ENCODE peak calls at places on chromosomes 12 and 14, in seven cellular contexts. R is bronchial epithelial cell, Z is testis, M is epithelial cell of esophagus, S is left ventricle myocardium inferior, I is lung, F is OCI-LY7. Y is an unnamed sample.

GRCh38 chr12:87136330-87136976 is 880.3 kb upstream of the MGAT4C start:
- DNase-seq in F (no peak), R (peak; percentile 57), M (peak; percentile 36), Z (no peak), S (no peak), I (no peak), Y (no peak)

GRCh38 chr12:17918013-17918412 is 172.0 kb downstream of the RERGL start:
- DNase-seq in F (no peak), S (no peak), Z (no peak), R (peak; percentile 16), I (no peak), M (no peak), Y (no peak)

GRCh38 chr12:45907955-45908354 is 82.4 kb downstream of the SCAF11 start:
- DNase-seq in Z (no peak), R (no peak), S (no peak), F (peak; percentile 46), I (no peak), M (no peak), Y (peak; percentile 31)

GRCh38 chr12:93219947-93220346 is 157.8 kb upstream of the NUDT4 start:
- DNase-seq in M (no peak), F (no peak), S (no peak), Z (no peak), R (no peak), I (no peak), Y (no peak)

GRCh38 chr12:113082486-113083148 is 26.1 kb downstream of the DTX1 start:
- DNase-seq in F (no peak), S (no peak), Z (peak; percentile 75), I (no peak), M (no peak), R (no peak), Y (peak; percentile 73)

GRCh38 chr12:57368349-57369095 is 62.3 kb downstream of the R3HDM2 start:
- DNase-seq in Z (no peak), I (no peak), R (no peak), M (peak; percentile 8), S (no peak), F (no peak), Y (no peak)

GRCh38 chr14:25988536-25988935 is 609.3 kb downstream of the NOVA1 start:
- DNase-seq in I (no peak), M (no peak), Z (no peak), S (no peak), F (no peak), R (no peak), Y (no peak)

GRCh38 chr12:50971946-50972345 is 19.6 kb downstream of the HIGD1C start:
- DNase-seq in R (no peak), F (no peak), I (no peak), Z (no peak), S (no peak), M (no peak), Y (no peak)

GRCh38 chr12:64806593-64806992 is 17.9 kb upstream of the TBC1D30 start:
- DNase-seq in F (no peak), M (peak; percentile 60), R (peak; percentile 64), I (no peak), Z (no peak), S (no peak), Y (no peak)

GRCh38 chr12:117227000-117227653 is 36.9 kb upstream of the FBXO21 start:
- DNase-seq in R (no peak), I (no peak), F (no peak), Z (no peak), M (no peak), S (no peak), Y (no peak)

GRCh38 chr14:95296595-95297365 is 22.9 kb downstream of the CLMN start:
- DNase-seq in S (no peak), I (no peak), R (no peak), Z (no peak), F (no peak), M (no peak), Y (no peak)

GRCh38 chr14:21168055-21168454 is 12.2 kb upstream of the OR5AU1 start:
- DNase-seq in R (peak; percentile 69), S (no peak), I (no peak), Z (no peak), M (peak; percentile 62), F (no peak), Y (peak; percentile 9)

GRCh38 chr14:50038398-50039119 is 77.8 kb downstream of the VCPKMT start:
- DNase-seq in R (peak; percentile 99), F (no peak), S (no peak), M (peak; percentile 99), Z (no peak), I (peak; percentile 42), Y (peak; percentile 98)

GRCh38 chr14:37118673-37119366 is 53.6 kb downstream of the SLC25A21 start:
- DNase-seq in Z (no peak), S (no peak), I (no peak), F (no peak), M (no peak), R (no peak), Y (no peak)

GRCh38 chr12:103858953-103859601 is 18.0 kb upstream of the NT5DC3 start:
- DNase-seq in F (no peak), Z (peak; percentile 36), S (peak; percentile 38), I (peak; percentile 59), R (peak; percentile 99), M (peak; percentile 97), Y (no peak)

GRCh38 chr12:114168061-114168460 is 201.9 kb upstream of the RBM19 start:
- DNase-seq in F (no peak), R (no peak), I (no peak), Z (no peak), S (no peak), M (no peak), Y (no peak)

GRCh38 chr12:63304844-63305243 is 153.8 kb upstream of the AVPR1A start:
- DNase-seq in R (no peak), F (no peak), I (no peak), Z (no peak), M (peak; percentile 33), S (no peak), Y (peak; percentile 18)

GRCh38 chr14:37122288-37122687 is 50.1 kb downstream of the SLC25A21 start:
- DNase-seq in F (no peak), R (peak; percentile 97), M (peak; percentile 95), Z (no peak), S (no peak), I (no peak), Y (no peak)

GRCh38 chr12:24608637-24609285 is 340.1 kb downstream of the BCAT1 start:
- DNase-seq in S (no peak), F (no peak), I (no peak), R (no peak), Z (no peak), M (no peak), Y (no peak)

GRCh38 chr12:121858662-121859572 is at the start of gene HPD:
- DNase-seq in S (peak; percentile 66), M (peak; percentile 69), I (peak; percentile 47), F (no peak), Z (peak; percentile 89), R (peak; percentile 61), Y (no peak)

GRCh38 chr14:99011385-99011784 is 260.6 kb downstream of the BCL11B start:
- DNase-seq in R (no peak), F (no peak), M (no peak), Z (no peak), I (no peak), S (no peak), Y (no peak)

GRCh38 chr12:68771223-68771925 is 25.4 kb downstream of the SLC35E3 start:
- DNase-seq in S (no peak), F (no peak), M (no peak), R (no peak), Z (no peak), I (no peak), Y (no peak)

GRCh38 chr12:69897744-69898143 is 72.7 kb downstream of the MYRFL start:
- DNase-seq in F (no peak), I (no peak), M (peak; percentile 82), Z (no peak), S (peak; percentile 58), R (peak; percentile 77), Y (no peak)
- H3K4me3 ChIP-seq in F (no peak overlapping the region), I (no peak overlapping the region), M (no peak overlapping the region), Z (no peak overlapping the region), S (no peak overlapping the region), R (no peak overlapping the region), Y (no peak overlapping the region)

GRCh38 chr12:78584695-78585094 is 279.9 kb upstream of the SYT1 start:
- DNase-seq in R (peak; percentile 29), Z (no peak), F (peak; percentile 43), S (no peak), M (peak; percentile 29), I (no peak), Y (peak; percentile 41)
- TF ChIP-seq CTCF in R (peak; percentile 25), Z (no peak), F (peak; percentile 85), S (no peak), M (no peak), I (no peak), Y (peak; percentile 31)

DNA sequence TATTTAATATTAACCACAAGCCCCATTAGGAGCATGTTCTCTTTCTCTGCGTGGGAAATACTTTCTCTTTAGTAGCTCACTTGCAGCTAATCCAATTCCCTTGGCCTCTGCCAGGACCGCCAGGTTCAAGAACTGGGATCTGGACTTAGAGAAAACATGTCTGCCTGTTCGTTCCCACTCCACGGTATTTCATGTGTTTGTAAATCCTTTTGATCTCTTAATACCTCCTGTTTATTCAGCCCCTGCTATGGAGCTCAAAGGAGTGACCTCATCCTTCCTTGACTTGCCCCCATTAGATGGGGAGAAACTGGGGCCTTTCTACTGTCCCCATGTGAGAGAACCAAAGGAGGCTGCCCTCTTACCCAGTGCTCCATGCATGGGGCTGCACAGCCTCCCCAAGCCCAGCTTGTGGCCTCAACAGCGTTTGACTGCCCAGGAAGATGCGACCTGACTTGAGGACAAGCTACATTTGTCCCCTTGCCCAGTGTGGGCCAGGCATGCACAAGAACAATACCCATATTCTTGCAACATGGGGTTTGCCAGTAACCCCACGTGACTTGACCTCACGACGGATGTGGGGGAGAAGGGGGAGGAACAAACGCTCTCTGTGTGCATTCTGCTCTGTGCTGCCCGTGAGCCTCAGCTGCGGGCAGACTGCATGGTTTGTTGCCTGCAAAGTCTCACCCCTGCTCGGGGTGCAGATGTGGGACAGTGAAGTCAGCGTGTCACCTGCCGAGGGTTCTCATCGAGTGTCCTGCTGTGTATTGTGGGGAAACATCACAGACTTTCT is 30.3 kb downstream of the CD9 start:
- DNase-seq in R (peak; percentile 69), M (peak; percentile 56), F (peak; percentile 84), Z (peak; percentile 93), I (peak; percentile 72), S (peak; percentile 42), Y (peak; percentile 82)
- H3K4me3 ChIP-seq in R (no peak overlapping the region), M (no peak overlapping the region), F (peak overlapping the region; percentile 6), Z (no peak overlapping the region), I (no peak overlapping the region), S (peak overlapping the region; percentile 12), Y (no peak overlapping the region)

DNA sequence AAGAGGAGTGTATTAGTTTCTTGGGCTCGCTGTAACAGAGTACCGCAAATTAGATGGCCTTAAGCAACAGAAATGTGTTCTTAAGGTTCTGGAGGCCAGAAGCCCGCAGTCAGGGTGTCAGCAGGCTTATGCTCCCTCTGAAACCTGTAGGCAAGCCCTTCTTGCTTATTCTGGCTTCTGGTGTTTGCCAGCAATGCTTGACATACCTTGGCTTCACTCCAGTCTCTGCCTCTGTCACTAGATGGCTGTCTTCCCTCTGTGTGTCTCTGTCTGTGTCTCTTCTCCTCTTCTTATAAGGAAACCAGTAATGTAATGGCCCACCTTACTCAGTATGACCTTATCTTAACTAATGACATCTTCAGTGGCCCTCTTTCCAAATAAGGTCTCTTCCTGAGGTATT is 85.1 kb downstream of the DERA start:
- DNase-seq in F (no peak), M (peak; percentile 8), R (no peak), I (no peak), S (no peak), Z (peak; percentile 28), Y (no peak)
- TF ChIP-seq CTCF in F (peak; percentile 60), M (no peak), R (no peak), I (no peak), S (no peak), Z (no peak), Y (no peak)

GRCh38 chr12:132847363-132848356 is 19.0 kb upstream of the GOLGA3 start:
- DNase-seq in R (no peak), I (no peak), S (no peak), M (no peak), Z (no peak), F (no peak), Y (no peak)
- H3K4me3 ChIP-seq in R (no peak overlapping the region), I (no peak overlapping the region), S (no peak overlapping the region), M (no peak overlapping the region), Z (no peak overlapping the region), F (no peak overlapping the region), Y (no peak overlapping the region)